ENCODE peak calls at places on chromosome 3, in nine cellular contexts. One of them, this sample, is unnamed. For H3K36me3 and H3K27me3, the result is how much of the 10 kb centered on the place peaks cover.

GRCh38 chr3:124627501-124627908 is 102.7 kb upstream of the UMPS start:
- DNase-seq in SK-N-SH: no peak
- DNase-seq in pancreas: no peak
- DNase-seq in CD8-positive, alpha-beta T cell: no peak
- DNase-seq in neuronal stem cell: no peak
- DNase-seq in ovary: no peak
- DNase-seq in cardiac muscle cell: peak
- DNase-seq in heart right ventricle: no peak
- DNase-seq in astrocyte: peak
- DNase-seq in this sample: no peak

GRCh38 chr3:124833710-124834332 is 53.3 kb downstream of the ITGB5 start:
- DNase-seq in SK-N-SH: no peak
- DNase-seq in pancreas: no peak
- DNase-seq in CD8-positive, alpha-beta T cell: no peak
- DNase-seq in neuronal stem cell: no peak
- DNase-seq in ovary: no peak
- DNase-seq in cardiac muscle cell: no peak
- DNase-seq in heart right ventricle: no peak
- DNase-seq in astrocyte: peak
- DNase-seq in this sample: no peak

GRCh38 chr3:187639912-187640822 is 30.0 kb downstream of the SST start:
- DNase-seq in SK-N-SH: no peak
- DNase-seq in pancreas: no peak
- DNase-seq in CD8-positive, alpha-beta T cell: no peak
- DNase-seq in neuronal stem cell: no peak
- DNase-seq in ovary: no peak
- DNase-seq in cardiac muscle cell: no peak
- DNase-seq in heart right ventricle: no peak
- DNase-seq in astrocyte: no peak
- DNase-seq in this sample: no peak

GRCh38 chr3:113247664-113248458 is 36.5 kb downstream of the BOC start:
- DNase-seq in SK-N-SH: no peak
- DNase-seq in pancreas: no peak
- DNase-seq in CD8-positive, alpha-beta T cell: no peak
- DNase-seq in neuronal stem cell: no peak
- DNase-seq in ovary: peak
- DNase-seq in cardiac muscle cell: no peak
- DNase-seq in heart right ventricle: no peak
- DNase-seq in astrocyte: no peak
- DNase-seq in this sample: no peak

GRCh38 chr3:36494461-36495109 is 114.3 kb downstream of the STAC start:
- DNase-seq in SK-N-SH: peak
- DNase-seq in pancreas: no peak
- DNase-seq in CD8-positive, alpha-beta T cell: no peak
- DNase-seq in neuronal stem cell: no peak
- DNase-seq in ovary: no peak
- DNase-seq in cardiac muscle cell: peak
- DNase-seq in heart right ventricle: no peak
- DNase-seq in astrocyte: peak
- DNase-seq in this sample: no peak

GRCh38 chr3:33722186-33722585 is 4.1 kb upstream of the CLASP2 start:
- DNase-seq in SK-N-SH: no peak
- DNase-seq in pancreas: no peak
- DNase-seq in CD8-positive, alpha-beta T cell: no peak
- DNase-seq in neuronal stem cell: no peak
- DNase-seq in ovary: no peak
- DNase-seq in cardiac muscle cell: peak
- DNase-seq in heart right ventricle: no peak
- DNase-seq in astrocyte: peak
- DNase-seq in this sample: no peak

GRCh38 chr3:146019508-146019907 is 141.5 kb downstream of the PLOD2 start:
- DNase-seq in SK-N-SH: no peak
- DNase-seq in pancreas: no peak
- DNase-seq in CD8-positive, alpha-beta T cell: no peak
- DNase-seq in neuronal stem cell: no peak
- DNase-seq in ovary: no peak
- DNase-seq in cardiac muscle cell: no peak
- DNase-seq in heart right ventricle: no peak
- DNase-seq in astrocyte: peak
- DNase-seq in this sample: no peak

GRCh38 chr3:174524203-174524602 is 334.9 kb upstream of the NAALADL2 start:
- DNase-seq in SK-N-SH: no peak
- DNase-seq in pancreas: no peak
- DNase-seq in CD8-positive, alpha-beta T cell: no peak
- DNase-seq in neuronal stem cell: no peak
- DNase-seq in ovary: no peak
- DNase-seq in cardiac muscle cell: no peak
- DNase-seq in heart right ventricle: no peak
- DNase-seq in astrocyte: no peak
- DNase-seq in this sample: no peak

GRCh38 chr3:33278106-33278672 is 947 bp downstream of the FBXL2 start:
- DNase-seq in SK-N-SH: peak
- DNase-seq in pancreas: no peak
- DNase-seq in CD8-positive, alpha-beta T cell: no peak
- DNase-seq in neuronal stem cell: no peak
- DNase-seq in ovary: no peak
- DNase-seq in cardiac muscle cell: peak
- DNase-seq in heart right ventricle: no peak
- DNase-seq in astrocyte: no peak
- DNase-seq in this sample: peak

GRCh38 chr3:52058111-52058510 is 1.7 kb upstream of the DUSP7 start:
- DNase-seq in SK-N-SH: no peak
- DNase-seq in pancreas: no peak
- DNase-seq in CD8-positive, alpha-beta T cell: no peak
- DNase-seq in neuronal stem cell: no peak
- DNase-seq in ovary: no peak
- DNase-seq in cardiac muscle cell: no peak
- DNase-seq in heart right ventricle: no peak
- DNase-seq in astrocyte: no peak
- DNase-seq in this sample: no peak

GRCh38 chr3:43753743-43754142 is 63.0 kb downstream of the ABHD5 start:
- DNase-seq in SK-N-SH: no peak
- DNase-seq in pancreas: no peak
- DNase-seq in CD8-positive, alpha-beta T cell: no peak
- DNase-seq in neuronal stem cell: no peak
- DNase-seq in ovary: no peak
- DNase-seq in cardiac muscle cell: peak
- DNase-seq in heart right ventricle: no peak
- DNase-seq in astrocyte: peak
- DNase-seq in this sample: no peak

GRCh38 chr3:121595765-121596406 is 2.7 kb downstream of the FBXO40 start:
- DNase-seq in SK-N-SH: no peak
- DNase-seq in pancreas: no peak
- DNase-seq in CD8-positive, alpha-beta T cell: no peak
- DNase-seq in neuronal stem cell: no peak
- DNase-seq in ovary: no peak
- DNase-seq in cardiac muscle cell: no peak
- DNase-seq in heart right ventricle: no peak
- DNase-seq in astrocyte: no peak
- DNase-seq in this sample: no peak
- H3K4me3 ChIP-seq in SK-N-SH: no peak
- H3K4me3 ChIP-seq in pancreas: no peak
- H3K4me3 ChIP-seq in CD8-positive, alpha-beta T cell: no peak
- H3K4me3 ChIP-seq in neuronal stem cell: no peak
- H3K4me3 ChIP-seq in ovary: no peak
- H3K4me3 ChIP-seq in cardiac muscle cell: no peak
- H3K4me3 ChIP-seq in heart right ventricle: peak
- H3K4me3 ChIP-seq in astrocyte: no peak
- H3K4me3 ChIP-seq in this sample: no peak

DNA sequence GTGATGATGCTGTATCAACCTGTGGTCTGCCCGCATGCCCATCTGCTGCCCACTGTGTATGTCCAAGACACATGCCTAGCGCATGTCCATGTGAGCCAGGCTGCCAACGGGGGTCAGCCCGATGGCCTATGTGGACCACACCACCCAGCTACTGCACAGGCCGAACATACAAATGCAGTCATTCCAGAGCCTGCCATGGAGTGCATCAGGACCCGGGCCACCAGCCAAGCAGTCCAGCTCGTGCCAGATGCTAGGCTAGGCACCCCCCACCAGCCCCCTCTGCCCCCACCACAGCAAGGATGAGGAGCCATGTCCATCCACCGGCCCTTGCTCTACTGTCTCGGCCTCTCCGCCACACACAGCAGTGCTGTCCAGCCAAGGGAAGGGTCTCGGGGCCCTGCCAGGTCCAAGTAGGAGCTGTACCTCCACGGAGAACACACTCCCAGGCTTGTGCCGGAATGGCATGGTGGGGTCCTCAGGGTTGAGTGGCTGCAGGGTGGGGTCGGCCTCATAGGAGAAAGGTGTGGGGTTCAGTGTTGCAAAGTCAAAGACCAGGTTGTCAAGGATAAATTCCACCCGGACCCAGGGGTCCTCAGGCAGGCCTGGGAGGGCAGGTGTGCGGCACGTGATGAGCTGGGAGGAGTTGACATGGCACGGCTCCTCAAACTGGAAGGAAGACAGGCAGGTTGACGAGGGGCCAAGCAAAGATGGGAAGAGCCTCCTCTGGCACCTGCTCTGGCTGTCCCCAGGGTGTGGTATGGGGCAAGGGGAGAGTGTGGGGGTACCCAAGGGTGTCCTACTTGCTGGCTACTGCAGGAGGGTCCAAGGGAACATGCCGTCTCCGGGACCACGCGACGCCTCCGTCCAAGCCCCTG is 15.3 kb downstream of the PLXNB1 start:
- DNase-seq in SK-N-SH: no peak
- DNase-seq in pancreas: no peak
- DNase-seq in CD8-positive, alpha-beta T cell: no peak
- DNase-seq in neuronal stem cell: no peak
- DNase-seq in ovary: no peak
- DNase-seq in cardiac muscle cell: no peak
- DNase-seq in heart right ventricle: no peak
- DNase-seq in astrocyte: no peak
- DNase-seq in this sample: no peak
- H3K36me3 ChIP-seq in SK-N-SH: under half
- H3K36me3 ChIP-seq in pancreas: half or more
- H3K36me3 ChIP-seq in CD8-positive, alpha-beta T cell: under half
- H3K36me3 ChIP-seq in neuronal stem cell: half or more
- H3K36me3 ChIP-seq in ovary: under half
- H3K36me3 ChIP-seq in cardiac muscle cell: under half
- H3K36me3 ChIP-seq in heart right ventricle: half or more
- H3K36me3 ChIP-seq in astrocyte: under half
- H3K36me3 ChIP-seq in this sample: half or more

GRCh38 chr3:186121271-186121670 is 12.4 kb upstream of the ETV5 start:
- DNase-seq in SK-N-SH: no peak
- DNase-seq in pancreas: peak
- DNase-seq in CD8-positive, alpha-beta T cell: no peak
- DNase-seq in neuronal stem cell: no peak
- DNase-seq in ovary: no peak
- DNase-seq in cardiac muscle cell: no peak
- DNase-seq in heart right ventricle: no peak
- DNase-seq in astrocyte: no peak
- DNase-seq in this sample: no peak

GRCh38 chr3:186121968-186122367 is 13.1 kb upstream of the ETV5 start:
- DNase-seq in SK-N-SH: no peak
- DNase-seq in pancreas: peak
- DNase-seq in CD8-positive, alpha-beta T cell: no peak
- DNase-seq in neuronal stem cell: no peak
- DNase-seq in ovary: no peak
- DNase-seq in cardiac muscle cell: no peak
- DNase-seq in heart right ventricle: no peak
- DNase-seq in astrocyte: no peak
- DNase-seq in this sample: peak

GRCh38 chr3:186118692-186119091 is 9.8 kb upstream of the ETV5 start:
- DNase-seq in SK-N-SH: no peak
- DNase-seq in pancreas: peak
- DNase-seq in CD8-positive, alpha-beta T cell: no peak
- DNase-seq in neuronal stem cell: no peak
- DNase-seq in ovary: no peak
- DNase-seq in cardiac muscle cell: no peak
- DNase-seq in heart right ventricle: no peak
- DNase-seq in astrocyte: no peak
- DNase-seq in this sample: no peak

GRCh38 chr3:186117521-186118111 is 8.7 kb upstream of the ETV5 start:
- DNase-seq in SK-N-SH: no peak
- DNase-seq in pancreas: no peak
- DNase-seq in CD8-positive, alpha-beta T cell: no peak
- DNase-seq in neuronal stem cell: no peak
- DNase-seq in ovary: no peak
- DNase-seq in cardiac muscle cell: no peak
- DNase-seq in heart right ventricle: no peak
- DNase-seq in astrocyte: no peak
- DNase-seq in this sample: no peak

GRCh38 chr3:186119499-186119898 is 10.6 kb upstream of the ETV5 start:
- DNase-seq in SK-N-SH: no peak
- DNase-seq in pancreas: no peak
- DNase-seq in CD8-positive, alpha-beta T cell: no peak
- DNase-seq in neuronal stem cell: no peak
- DNase-seq in ovary: no peak
- DNase-seq in cardiac muscle cell: no peak
- DNase-seq in heart right ventricle: no peak
- DNase-seq in astrocyte: no peak
- DNase-seq in this sample: no peak
- H3K27me3 ChIP-seq in SK-N-SH: under half
- H3K27me3 ChIP-seq in pancreas: under half
- H3K27me3 ChIP-seq in CD8-positive, alpha-beta T cell: under half
- H3K27me3 ChIP-seq in neuronal stem cell: under half
- H3K27me3 ChIP-seq in ovary: under half
- H3K27me3 ChIP-seq in cardiac muscle cell: under half
- H3K27me3 ChIP-seq in heart right ventricle: under half
- H3K27me3 ChIP-seq in astrocyte: under half
- H3K27me3 ChIP-seq in this sample: under half

DNA sequence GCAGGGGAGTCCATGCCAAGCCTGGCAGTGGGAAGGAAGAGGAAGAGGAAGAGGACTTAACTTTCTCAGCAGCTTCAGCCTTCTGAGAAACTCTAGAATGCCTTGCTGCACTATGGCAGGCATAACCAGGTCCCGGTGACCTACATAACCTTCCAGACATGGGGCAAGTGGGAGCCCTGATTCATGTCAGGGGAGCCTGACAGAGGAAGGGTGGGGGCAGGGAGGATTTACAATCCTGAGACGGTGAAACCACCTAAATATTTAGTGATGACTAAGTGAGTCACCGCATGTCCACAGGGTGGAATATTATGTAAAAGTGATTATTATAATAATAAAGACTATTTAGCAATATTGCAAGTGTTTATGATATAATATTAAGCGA is 46.7 kb downstream of the AMOTL2 start:
- DNase-seq in SK-N-SH: no peak
- DNase-seq in pancreas: no peak
- DNase-seq in CD8-positive, alpha-beta T cell: no peak
- DNase-seq in neuronal stem cell: no peak
- DNase-seq in ovary: no peak
- DNase-seq in cardiac muscle cell: peak
- DNase-seq in heart right ventricle: no peak
- DNase-seq in astrocyte: peak
- DNase-seq in this sample: no peak
- H3K4me3 ChIP-seq in SK-N-SH: no peak
- H3K4me3 ChIP-seq in pancreas: no peak
- H3K4me3 ChIP-seq in CD8-positive, alpha-beta T cell: no peak
- H3K4me3 ChIP-seq in neuronal stem cell: no peak
- H3K4me3 ChIP-seq in ovary: no peak
- H3K4me3 ChIP-seq in cardiac muscle cell: no peak
- H3K4me3 ChIP-seq in heart right ventricle: no peak
- H3K4me3 ChIP-seq in astrocyte: peak
- H3K4me3 ChIP-seq in this sample: no peak

This sample was measured in H7.